ENCODE peak calls at places on chromosomes 6 and 20, in seven cellular contexts. H, E, K, O, V, I and M are unnamed samples.

GRCh38 chr20:48605364-48606116 is 222.3 kb downstream of the PREX1 start:
- DNase-seq in E (no peak), I (no peak), K (no peak), O (no peak), V (no peak), H (no peak), M (no peak)

GRCh38 chr20:50587291-50587961 is 77.2 kb downstream of the PTPN1 start:
- DNase-seq in V (no peak), E (no peak), K (no peak), H (no peak), O (peak; percentile 43), I (no peak), M (no peak)

GRCh38 chr6:45715508-45715803 is 300.2 kb downstream of the CLIC5 start:
- DNase-seq in O (no peak), K (no peak), V (no peak), H (no peak), I (no peak), E (no peak), M (no peak)

GRCh38 chr6:112330071-112330876 is 16.9 kb upstream of the RFPL4B start:
- DNase-seq in O (peak; percentile 76), V (no peak), K (no peak), E (no peak), I (no peak), H (peak; percentile 48), M (peak; percentile 3)

GRCh38 chr6:35173068-35174042 is 32.2 kb upstream of the TCP11 start:
- DNase-seq in V (no peak), E (no peak), I (no peak), K (no peak), H (peak; percentile 24), O (no peak), M (no peak)

GRCh38 chr6:167734662-167735497 is 91.8 kb upstream of the AFDN start:
- DNase-seq in E (no peak), V (no peak), I (no peak), H (no peak), O (no peak), K (no peak), M (no peak)

GRCh38 chr6:50849781-50850180 is 31.1 kb downstream of the TFAP2B start:
- DNase-seq in H (no peak), I (no peak), O (no peak), V (no peak), E (no peak), K (no peak), M (peak; percentile 76)

GRCh38 chr6:169839898-169840631 is 88.6 kb downstream of the ERMARD start:
- DNase-seq in I (no peak), K (no peak), O (no peak), V (no peak), H (no peak), E (no peak), M (no peak)

GRCh38 chr6:100880149-100880900 is 804 bp downstream of the ASCC3 start:
- DNase-seq in H (peak; percentile 65), K (no peak), O (no peak), I (no peak), E (no peak), V (no peak), M (peak; percentile 13)

GRCh38 chr20:55140631-55141030 is 665.2 kb downstream of the DOK5 start:
- DNase-seq in E (no peak), O (no peak), H (no peak), K (no peak), I (no peak), V (no peak), M (no peak)

GRCh38 chr6:85677243-85677956 is 34.7 kb upstream of the SYNCRIP start:
- DNase-seq in E (no peak), O (no peak), V (no peak), K (no peak), I (peak; percentile 61), H (no peak), M (peak; percentile 25)

GRCh38 chr6:151240861-151241642 is 1.3 kb downstream of the AKAP12 start:
- DNase-seq in E (no peak), K (peak; percentile 3), H (peak; percentile 82), I (peak; percentile 28), V (no peak), O (no peak), M (peak; percentile 38)

GRCh38 chr20:24746351-24746685 is 202.8 kb upstream of the CST7 start:
- DNase-seq in O (peak; percentile 87), V (no peak), H (no peak), I (no peak), E (no peak), K (no peak), M (no peak)

GRCh38 chr6:32255212-32256153 is 31.6 kb upstream of the NOTCH4 start:
- DNase-seq in E (peak; percentile 37), O (no peak), H (peak; percentile 96), K (no peak), I (peak; percentile 66), V (peak; percentile 57), M (peak; percentile 69)

GRCh38 chr6:85942844-85943243 is 300.2 kb upstream of the SYNCRIP start:
- DNase-seq in E (no peak), O (no peak), V (no peak), K (no peak), H (no peak), I (no peak), M (no peak)

GRCh38 chr6:165988306-165988756 is 179.3 kb downstream of the TBXT start:
- DNase-seq in K (no peak), O (no peak), V (no peak), I (no peak), H (no peak), E (no peak), M (peak; percentile 51)

GRCh38 chr6:53728570-53729194 is 63.1 kb upstream of the KLHL31 start:
- DNase-seq in V (peak; percentile 18), O (peak; percentile 33), E (peak; percentile 37), H (peak; percentile 44), I (peak; percentile 54), K (peak; percentile 81), M (peak; percentile 73)

GRCh38 chr6:33577106-33577535 is 3.0 kb downstream of the BAK1 start:
- DNase-seq in V (no peak), H (no peak), K (no peak), E (no peak), I (peak; percentile 97), O (peak; percentile 15), M (no peak)

GRCh38 chr6:138454976-138455706 is 44.2 kb downstream of the NHSL1 start:
- DNase-seq in E (peak; percentile 55), H (peak; percentile 16), O (no peak), K (no peak), I (no peak), V (peak; percentile 37), M (no peak)

GRCh38 chr20:24873015-24873620 is 76.0 kb upstream of the CST7 start:
- DNase-seq in E (no peak), I (no peak), O (no peak), V (no peak), K (no peak), H (no peak), M (no peak)

GRCh38 chr20:25037288-25038102 is 20.4 kb downstream of the ACSS1 start:
- DNase-seq in K (no peak), H (no peak), I (peak; percentile 58), V (no peak), O (no peak), E (no peak), M (no peak)

GRCh38 chr20:4573564-4574355 is 147.9 kb upstream of the PRND start:
- DNase-seq in O (no peak), K (no peak), V (no peak), I (no peak), H (peak; percentile 95), E (no peak), M (peak; percentile 27)

GRCh38 chr6:156205678-156206077 is 571.5 kb upstream of the ARID1B start:
- DNase-seq in E (no peak), O (no peak), I (no peak), V (no peak), K (no peak), H (no peak), M (no peak)